ENCODE peak calls at places on chromosomes 4 and X, in four cellular contexts. One of them, this sample, is unnamed.

GRCh38 chrX:16469870-16470269 is 180.1 kb upstream of the S100G start:
- DNase-seq in HCT116: no peak
- DNase-seq in uterus: no peak
- DNase-seq in fibroblast of lung: no peak
- DNase-seq in this sample: no peak

GRCh38 chr4:19659131-19659530 is 592.6 kb upstream of the SLIT2 start:
- DNase-seq in fibroblast of lung: no peak
- DNase-seq in HCT116: no peak
- DNase-seq in uterus: no peak
- DNase-seq in this sample: no peak

GRCh38 chr4:159577241-159577640 is 474.4 kb downstream of the RAPGEF2 start:
- DNase-seq in uterus: no peak
- DNase-seq in fibroblast of lung: no peak
- DNase-seq in HCT116: no peak
- DNase-seq in this sample: no peak

GRCh38 chr4:145299380-145300076 is 119.1 kb upstream of the OTUD4 start:
- DNase-seq in uterus: no peak
- DNase-seq in HCT116: peak; percentile 56
- DNase-seq in fibroblast of lung: peak; percentile 11
- DNase-seq in this sample: no peak

GRCh38 chr4:185005209-185005819 is 13.0 kb upstream of the HELT start:
- DNase-seq in uterus: peak; percentile 78
- DNase-seq in HCT116: peak; percentile 72
- DNase-seq in fibroblast of lung: peak; percentile 77
- DNase-seq in this sample: peak; percentile 83

GRCh38 chr4:109947918-109948317 is 35.2 kb downstream of the EGF start:
- DNase-seq in fibroblast of lung: no peak
- DNase-seq in HCT116: no peak
- DNase-seq in uterus: no peak
- DNase-seq in this sample: no peak

GRCh38 chrX:74049126-74049525 is 254.9 kb upstream of the ZCCHC13 start:
- DNase-seq in HCT116: no peak
- DNase-seq in uterus: no peak
- DNase-seq in fibroblast of lung: no peak
- DNase-seq in this sample: no peak

GRCh38 chrX:150450519-150451177 is 87.5 kb downstream of the MAMLD1 start:
- DNase-seq in fibroblast of lung: no peak
- DNase-seq in uterus: no peak
- DNase-seq in HCT116: no peak
- DNase-seq in this sample: no peak

GRCh38 chr4:1604181-1604705 is 79.9 kb downstream of the FAM53A start:
- DNase-seq in HCT116: no peak
- DNase-seq in fibroblast of lung: no peak
- DNase-seq in uterus: no peak
- DNase-seq in this sample: no peak

GRCh38 chr4:112523764-112524505 is 8.0 kb upstream of the NEUROG2 start:
- DNase-seq in HCT116: peak; percentile 73
- DNase-seq in uterus: no peak
- DNase-seq in fibroblast of lung: no peak
- DNase-seq in this sample: peak; percentile 65

GRCh38 chr4:165410214-165410613 is 31.4 kb downstream of the CPE start:
- DNase-seq in HCT116: no peak
- DNase-seq in uterus: no peak
- DNase-seq in fibroblast of lung: no peak
- DNase-seq in this sample: no peak

GRCh38 chrX:120260369-120260768 is 9.8 kb downstream of the ZBTB33 start:
- DNase-seq in HCT116: no peak
- DNase-seq in uterus: no peak
- DNase-seq in fibroblast of lung: no peak
- DNase-seq in this sample: no peak

GRCh38 chr4:157204634-157205244 is 15.8 kb upstream of the GRIA2 start:
- DNase-seq in HCT116: peak; percentile 13
- DNase-seq in fibroblast of lung: no peak
- DNase-seq in uterus: no peak
- DNase-seq in this sample: no peak

GRCh38 chrX:15465347-15465746 is 27.8 kb downstream of the PIR start:
- DNase-seq in fibroblast of lung: no peak
- DNase-seq in HCT116: no peak
- DNase-seq in uterus: peak; percentile 41
- DNase-seq in this sample: no peak

GRCh38 chr4:1777822-1778641 is 15.1 kb upstream of the FGFR3 start:
- DNase-seq in uterus: no peak
- DNase-seq in HCT116: no peak
- DNase-seq in fibroblast of lung: no peak
- DNase-seq in this sample: no peak

GRCh38 chr4:169253904-169254303 is 16.9 kb downstream of the SH3RF1 start:
- DNase-seq in HCT116: no peak
- DNase-seq in fibroblast of lung: peak; percentile 79
- DNase-seq in uterus: no peak
- DNase-seq in this sample: no peak

GRCh38 chr4:55681430-55681829 is 45.3 kb upstream of the NMU start:
- DNase-seq in HCT116: no peak
- DNase-seq in uterus: no peak
- DNase-seq in fibroblast of lung: no peak
- DNase-seq in this sample: no peak

GRCh38 chr4:1032861-1033260 is 21.4 kb downstream of the FGFRL1 start:
- DNase-seq in fibroblast of lung: no peak
- DNase-seq in HCT116: no peak
- DNase-seq in uterus: no peak
- DNase-seq in this sample: no peak

GRCh38 chr4:34157546-34157945 is 2086.8 kb downstream of the ARAP2 start:
- DNase-seq in uterus: no peak
- DNase-seq in HCT116: no peak
- DNase-seq in fibroblast of lung: peak; percentile 60
- DNase-seq in this sample: no peak

GRCh38 chr4:31366041-31366440 is 645.9 kb downstream of the PCDH7 start:
- DNase-seq in HCT116: no peak
- DNase-seq in uterus: no peak
- DNase-seq in fibroblast of lung: peak; percentile 9
- DNase-seq in this sample: no peak

GRCh38 chr4:103721251-103721650 is 1.5 kb upstream of the TACR3 start:
- DNase-seq in uterus: no peak
- DNase-seq in HCT116: no peak
- DNase-seq in fibroblast of lung: no peak
- DNase-seq in this sample: no peak

GRCh38 chr4:182015893-182016292 is 227.3 kb upstream of the TENM3 start:
- DNase-seq in uterus: no peak
- DNase-seq in HCT116: no peak
- DNase-seq in fibroblast of lung: peak; percentile 7
- DNase-seq in this sample: no peak

GRCh38 chr4:94536049-94536448 is 84.3 kb downstream of the PDLIM5 start:
- DNase-seq in HCT116: no peak
- DNase-seq in fibroblast of lung: no peak
- DNase-seq in uterus: no peak
- DNase-seq in this sample: no peak

GRCh38 chrX:44898411-44899221 is 25.6 kb downstream of the KDM6A start:
- DNase-seq in uterus: no peak
- DNase-seq in HCT116: no peak
- DNase-seq in fibroblast of lung: peak; percentile 40
- DNase-seq in this sample: no peak

GRCh38 chrX:118726887-118727685 is at the start of gene IL13RA1:
- DNase-seq in HCT116: peak; percentile 60
- DNase-seq in fibroblast of lung: peak; percentile 76
- DNase-seq in uterus: peak; percentile 80
- DNase-seq in this sample: peak; percentile 68

GRCh38 chr4:176927664-176928063 is 134.9 kb upstream of the VEGFC start:
- DNase-seq in uterus: no peak
- DNase-seq in fibroblast of lung: peak; percentile 83
- DNase-seq in HCT116: no peak
- DNase-seq in this sample: no peak

GRCh38 chrX:103367502-103367901 is 8.8 kb upstream of the BEX3 start:
- DNase-seq in uterus: no peak
- DNase-seq in HCT116: no peak
- DNase-seq in fibroblast of lung: peak; percentile 30
- DNase-seq in this sample: no peak

GRCh38 chr4:17719106-17719505 is 62.3 kb downstream of the FAM184B start:
- DNase-seq in HCT116: no peak
- DNase-seq in fibroblast of lung: no peak
- DNase-seq in uterus: no peak
- DNase-seq in this sample: no peak

GRCh38 chr4:88672987-88673386 is 24.6 kb downstream of the NAP1L5 start:
- DNase-seq in HCT116: no peak
- DNase-seq in uterus: no peak
- DNase-seq in fibroblast of lung: peak; percentile 65
- DNase-seq in this sample: no peak

GRCh38 chrX:103941201-103941975 is 21.0 kb upstream of the TMSB15B start:
- DNase-seq in uterus: no peak
- DNase-seq in fibroblast of lung: peak; percentile 49
- DNase-seq in HCT116: no peak
- DNase-seq in this sample: no peak

GRCh38 chr4:39750216-39750615 is 52.3 kb downstream of the UBE2K start:
- DNase-seq in HCT116: no peak
- DNase-seq in uterus: no peak
- DNase-seq in fibroblast of lung: no peak
- DNase-seq in this sample: no peak

DNA sequence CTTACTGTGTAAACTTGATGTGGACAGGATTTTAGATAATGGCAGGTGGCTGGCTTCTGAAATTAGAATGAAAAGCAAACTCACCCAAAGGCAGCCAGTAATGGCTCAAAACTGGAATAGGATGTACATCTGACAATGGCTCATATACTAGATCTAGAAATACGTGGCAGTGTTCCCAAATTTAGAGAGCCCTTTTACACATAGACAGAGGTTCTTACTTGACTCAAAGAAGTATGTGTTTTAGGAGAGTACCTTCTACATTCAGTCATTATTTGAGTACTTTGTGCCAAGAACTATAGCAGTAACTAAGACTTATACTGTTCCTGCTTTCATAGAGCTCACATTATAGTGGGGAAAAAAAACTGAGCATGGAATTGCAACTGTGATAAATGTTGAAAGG is 48.0 kb downstream of the UBE2K start:
- DNase-seq in uterus: no peak
- DNase-seq in fibroblast of lung: no peak
- DNase-seq in HCT116: no peak
- DNase-seq in this sample: no peak
- H3K27ac ChIP-seq in uterus: no peak overlapping the region
- H3K27ac ChIP-seq in fibroblast of lung: no peak overlapping the region
- H3K27ac ChIP-seq in HCT116: no peak overlapping the region
- H3K27ac ChIP-seq in this sample: no peak overlapping the region

GRCh38 chr4:2812600-2812932 is 19.7 kb downstream of the SH3BP2 start:
- DNase-seq in fibroblast of lung: no peak
- DNase-seq in uterus: no peak
- DNase-seq in HCT116: no peak
- DNase-seq in this sample: no peak
- H3K4me3 ChIP-seq in fibroblast of lung: no peak overlapping the region
- H3K4me3 ChIP-seq in uterus: peak overlapping the region; percentile 22
- H3K4me3 ChIP-seq in HCT116: peak overlapping the region; percentile 60
- H3K4me3 ChIP-seq in this sample: peak overlapping the region; percentile 56

GRCh38 chr4:115852767-115853091 is 739.3 kb upstream of the NDST4 start:
- DNase-seq in uterus: no peak
- DNase-seq in fibroblast of lung: no peak
- DNase-seq in HCT116: no peak
- DNase-seq in this sample: no peak
- TF ChIP-seq CTCF in uterus: no peak
- TF ChIP-seq CTCF in fibroblast of lung: no peak
- TF ChIP-seq CTCF in HCT116: no peak
- TF ChIP-seq CTCF in this sample: no peak

GRCh38 chr4:147877308-147877771 is 145.5 kb downstream of the ARHGAP10 start:
- DNase-seq in uterus: no peak
- DNase-seq in HCT116: no peak
- DNase-seq in fibroblast of lung: no peak
- DNase-seq in this sample: no peak
- H3K27ac ChIP-seq in uterus: no peak overlapping the region
- H3K27ac ChIP-seq in HCT116: no peak overlapping the region
- H3K27ac ChIP-seq in fibroblast of lung: no peak overlapping the region
- H3K27ac ChIP-seq in this sample: no peak overlapping the region

DNA sequence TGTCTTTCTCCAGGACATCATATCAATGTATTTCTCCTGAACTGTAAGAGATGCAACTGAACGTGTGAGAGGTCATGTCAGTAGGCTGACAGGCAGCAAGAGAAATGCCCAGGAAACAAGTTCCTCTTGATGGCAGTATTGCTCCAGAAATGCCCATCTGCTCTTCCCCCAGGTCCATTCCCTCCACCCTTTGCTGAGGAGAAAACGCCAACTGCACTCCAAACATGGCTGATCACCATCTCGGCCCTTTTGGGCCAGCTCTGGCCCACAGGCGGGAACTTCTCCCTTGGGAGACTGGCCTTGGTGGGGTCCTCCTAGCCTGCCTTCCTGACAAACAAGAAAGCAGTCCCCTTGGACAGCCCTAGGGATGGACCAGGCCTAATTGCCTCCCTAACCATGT is 276.5 kb upstream of the AGTR2 start:
- DNase-seq in HCT116: peak; percentile 2
- DNase-seq in uterus: no peak
- DNase-seq in fibroblast of lung: no peak
- DNase-seq in this sample: no peak
- H3K4me3 ChIP-seq in HCT116: no peak overlapping the region
- H3K4me3 ChIP-seq in uterus: no peak overlapping the region
- H3K4me3 ChIP-seq in fibroblast of lung: no peak overlapping the region
- H3K4me3 ChIP-seq in this sample: no peak overlapping the region

DNA sequence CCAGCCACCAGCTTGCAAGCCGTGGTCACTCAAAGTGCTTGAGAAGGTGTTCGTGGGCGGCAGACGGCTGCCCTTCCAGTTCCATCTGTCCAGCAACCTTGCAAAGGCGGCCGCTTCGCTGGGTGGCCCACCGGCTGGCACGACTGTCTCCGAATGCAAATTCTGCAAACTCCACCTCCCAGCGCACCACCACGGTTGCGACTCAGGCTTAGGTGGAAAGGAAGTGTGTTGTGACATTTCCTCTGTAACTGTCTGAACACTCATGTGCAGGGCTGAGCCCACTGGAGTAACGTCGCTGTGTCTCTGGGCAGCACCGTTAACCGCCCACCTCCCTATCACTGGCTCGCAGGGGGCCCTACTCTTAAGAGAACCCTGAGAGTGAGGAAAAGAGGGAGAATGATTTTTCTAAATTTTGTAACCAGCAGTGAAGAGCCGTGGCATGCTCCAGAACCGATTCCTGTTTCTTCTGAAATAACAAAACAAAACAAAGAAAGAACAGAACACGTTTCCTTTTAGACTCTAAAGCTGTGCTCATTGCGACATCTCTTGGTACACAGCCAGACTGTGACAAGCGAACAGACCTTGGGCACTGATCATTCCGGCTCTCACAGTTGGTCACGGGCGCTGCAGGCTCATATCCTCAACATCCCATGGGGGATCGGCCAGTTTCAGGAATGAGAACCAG is at the start of gene P2RY8:
- DNase-seq in HCT116: no peak
- DNase-seq in uterus: peak; percentile 19
- DNase-seq in fibroblast of lung: no peak
- DNase-seq in this sample: peak; percentile 37
- TF ChIP-seq CTCF in HCT116: no peak
- TF ChIP-seq CTCF in uterus: no peak
- TF ChIP-seq CTCF in fibroblast of lung: no peak
- TF ChIP-seq CTCF in this sample: no peak

GRCh38 chr4:151957163-151957562 is 196.4 kb upstream of the GATB start:
- DNase-seq in uterus: no peak
- DNase-seq in fibroblast of lung: no peak
- DNase-seq in HCT116: no peak
- DNase-seq in this sample: peak; percentile 19
- H3K27ac ChIP-seq in uterus: no peak overlapping the region
- H3K27ac ChIP-seq in fibroblast of lung: no peak overlapping the region
- H3K27ac ChIP-seq in HCT116: no peak overlapping the region
- H3K27ac ChIP-seq in this sample: no peak overlapping the region